ENCODE peak calls at places on chromosomes 2 and 18, in six cellular contexts. Z is IMR-90, H is SK-N-SH, K is H1, C is K562, S is HepG2. L is an unnamed sample.

GRCh38 chr2:98759827-98760625 is 29.1 kb upstream of the MGAT4A start:
- DNase-seq in Z (no peak), H (no peak), K (no peak), C (no peak), S (no peak), L (no peak)

GRCh38 chr2:185335879-185336278 is 402.7 kb upstream of the FSIP2 start:
- DNase-seq in Z (no peak), H (no peak), K (no peak), C (no peak), S (no peak), L (no peak)

GRCh38 chr18:47247833-47248609 is 3.4 kb downstream of the SKOR2 start:
- DNase-seq in Z (no peak), H (peak), K (no peak), C (no peak), S (no peak), L (no peak)

GRCh38 chr18:74479486-74480148 is 16.5 kb upstream of the CNDP2 start:
- DNase-seq in Z (no peak), H (no peak), K (no peak), C (no peak), S (no peak), L (no peak)

GRCh38 chr2:38039111-38039510 is 36.8 kb downstream of the CYP1B1 start:
- DNase-seq in Z (peak), H (no peak), K (no peak), C (no peak), S (no peak), L (no peak)

GRCh38 chr2:224023188-224023587 is 15.9 kb downstream of the SERPINE2 start:
- DNase-seq in Z (peak), H (no peak), K (no peak), C (no peak), S (peak), L (no peak)

GRCh38 chr18:74633652-74634352 is 36.1 kb downstream of the ZNF407 start:
- DNase-seq in Z (peak), H (no peak), K (no peak), C (no peak), S (no peak), L (no peak)

GRCh38 chr18:62279561-62279960 is 45.5 kb upstream of the TNFRSF11A start:
- DNase-seq in Z (no peak), H (no peak), K (no peak), C (no peak), S (no peak), L (no peak)

GRCh38 chr2:20176760-20177159 is 48.2 kb downstream of the SDC1 start:
- DNase-seq in Z (no peak), H (no peak), K (no peak), C (no peak), S (no peak), L (no peak)

GRCh38 chr18:35513181-35513932 is 15.6 kb upstream of the INO80C start:
- DNase-seq in Z (peak), H (no peak), K (no peak), C (no peak), S (no peak), L (no peak)
- TF ChIP-seq RFX5 in Z (no peak), H (no peak), K (no peak), C (no peak), S (no peak), L (no peak)

DNA sequence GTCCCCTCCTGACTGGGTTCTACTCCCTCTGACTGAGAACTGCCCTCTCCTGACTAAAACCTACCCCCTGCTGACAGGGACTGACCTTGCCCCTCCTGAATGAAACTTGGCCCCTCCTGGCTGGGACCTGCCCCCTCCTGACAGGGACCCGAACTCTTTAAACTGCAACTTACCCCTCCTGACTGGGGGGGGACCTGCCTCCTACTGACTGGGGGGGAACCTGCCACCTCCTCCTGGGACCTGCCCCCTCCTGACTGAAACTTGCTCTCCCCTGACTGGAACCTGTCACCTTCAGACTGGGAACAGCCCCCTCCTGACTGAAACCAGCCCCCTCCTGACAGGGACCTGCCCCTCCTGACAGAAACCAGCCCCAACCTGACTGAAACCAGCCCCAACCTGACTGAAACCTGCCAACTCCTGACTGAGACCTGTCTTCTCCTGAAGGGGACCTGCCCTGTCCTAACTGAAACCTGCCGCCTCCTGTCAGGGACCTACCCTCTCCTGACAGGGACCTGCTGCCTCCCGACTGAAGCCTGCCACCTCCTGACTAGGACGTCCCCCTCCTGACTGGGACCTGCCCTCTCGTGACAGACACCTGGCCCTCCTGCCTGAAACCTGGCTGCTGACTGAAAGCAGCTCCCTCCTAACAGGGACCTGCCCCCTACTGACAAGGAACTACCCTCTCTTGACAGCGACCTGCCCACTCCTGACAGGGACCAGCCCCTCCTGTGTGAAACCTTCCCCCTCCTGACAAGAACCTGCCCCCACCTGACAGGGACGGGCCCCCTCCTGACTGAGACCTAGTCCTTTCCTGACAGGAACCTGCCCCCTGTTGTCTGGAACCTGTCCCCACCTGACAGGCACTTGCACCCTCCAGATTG is 87.1 kb downstream of the PXDN start:
- DNase-seq in Z (no peak), H (no peak), K (no peak), C (no peak), S (no peak), L (no peak)
- H3K9ac ChIP-seq in Z (no peak), H (no peak), K (no peak), C (no peak), S (no peak), L (no peak)

GRCh38 chr2:102601730-102602129 is 17.6 kb upstream of the SLC9A2 start:
- DNase-seq in Z (no peak), H (no peak), K (no peak), C (no peak), S (no peak), L (no peak)
- TF ChIP-seq RFX5 in Z (no peak), H (no peak), K (no peak), C (no peak), S (no peak), L (no peak)

GRCh38 chr2:231661422-231662027 is 46.8 kb upstream of the PTMA start:
- DNase-seq in Z (no peak), H (no peak), K (no peak), C (no peak), S (no peak), L (no peak)
- H3K9ac ChIP-seq in Z (peak), H (no peak), K (peak), C (peak), S (no peak), L (peak)

DNA sequence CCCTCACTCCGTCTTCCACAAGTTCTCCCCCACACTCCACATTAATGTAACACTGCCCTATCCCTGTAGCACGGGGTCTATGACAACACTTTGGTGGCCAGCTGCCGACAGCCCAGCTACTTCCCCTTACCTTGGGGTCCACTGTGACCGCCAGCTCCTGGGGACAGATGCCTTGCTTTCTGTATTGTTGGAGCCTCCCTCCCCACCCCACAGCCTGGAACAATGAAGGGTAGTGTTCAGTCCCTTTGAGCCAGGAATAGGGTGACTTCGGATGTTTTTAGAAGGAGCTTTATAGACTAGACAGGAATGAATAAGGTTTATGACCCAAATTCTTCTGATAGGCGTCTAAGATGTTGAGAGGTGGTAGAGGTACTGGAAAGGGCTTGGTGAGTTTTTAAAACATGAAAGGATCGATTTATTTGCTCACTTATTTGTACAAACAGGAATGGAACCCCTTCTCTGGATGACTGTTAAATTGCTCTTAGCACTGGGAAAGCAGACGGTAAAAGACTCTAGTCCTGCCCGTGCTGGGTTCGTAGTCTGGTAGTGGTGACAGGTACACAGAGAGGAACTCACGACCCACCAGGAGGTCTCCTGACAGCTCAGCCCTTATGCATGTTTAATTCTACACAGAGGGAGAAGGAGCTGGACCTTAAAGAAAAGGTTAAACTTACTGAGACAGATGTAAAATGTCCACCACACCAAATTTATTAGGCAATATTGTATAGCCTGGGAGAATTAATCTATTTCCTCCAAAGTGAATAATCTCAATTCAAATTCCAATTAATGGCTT is 90.9 kb downstream of the MYCN start:
- DNase-seq in Z (no peak), H (no peak), K (no peak), C (no peak), S (no peak), L (no peak)
- TF ChIP-seq RFX5 in Z (no peak), H (no peak), K (no peak), C (no peak), S (no peak), L (no peak)

GRCh38 chr18:77130229-77131099 is 2.1 kb downstream of the MBP start:
- DNase-seq in Z (no peak), H (no peak), K (no peak), C (no peak), S (no peak), L (no peak)
- H3K9ac ChIP-seq in Z (no peak), H (no peak), K (no peak), C (no peak), S (peak), L (peak)

GRCh38 chr2:231343988-231344387 is 51.5 kb upstream of the B3GNT7 start:
- DNase-seq in Z (no peak), H (no peak), K (no peak), C (no peak), S (no peak), L (no peak)

GRCh38 chr2:231342111-231342711 is 53.3 kb upstream of the B3GNT7 start:
- DNase-seq in Z (no peak), H (no peak), K (no peak), C (no peak), S (no peak), L (no peak)

GRCh38 chr2:231347081-231347480 is 48.4 kb upstream of the B3GNT7 start:
- DNase-seq in Z (no peak), H (peak), K (no peak), C (no peak), S (no peak), L (no peak)

GRCh38 chr2:231348173-231348572 is 47.3 kb upstream of the B3GNT7 start:
- DNase-seq in Z (no peak), H (no peak), K (no peak), C (no peak), S (peak), L (no peak)

DNA sequence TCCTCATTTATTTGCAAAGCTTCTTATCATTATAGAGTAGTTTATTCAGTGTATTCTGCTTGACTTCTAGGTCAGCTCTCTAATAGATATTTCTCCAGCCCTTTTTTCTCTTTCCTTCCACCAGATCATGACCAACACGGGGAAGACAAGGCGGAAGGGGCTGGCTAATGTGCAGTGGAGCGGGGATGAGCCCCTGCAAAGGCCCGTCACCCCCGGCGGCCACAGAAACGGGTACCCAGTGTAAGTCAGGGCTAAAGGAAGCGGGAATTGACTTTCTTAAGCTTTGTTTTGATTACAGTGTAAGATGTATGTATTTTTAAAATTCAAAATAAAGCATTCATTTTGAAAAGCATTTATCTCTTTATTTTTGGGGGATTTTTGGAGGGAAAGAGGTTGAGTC is 50.7 kb upstream of the B3GNT7 start:
- DNase-seq in Z (no peak), H (no peak), K (no peak), C (no peak), S (no peak), L (no peak)
- TF ChIP-seq RFX5 in Z (no peak), H (no peak), K (no peak), C (no peak), S (no peak), L (no peak)

GRCh38 chr2:227177592-227178336 is 13.3 kb downstream of the COL4A3 start:
- DNase-seq in Z (no peak), H (no peak), K (no peak), C (no peak), S (no peak), L (no peak)

GRCh38 chr2:227180770-227181169 is 16.3 kb downstream of the COL4A3 start:
- DNase-seq in Z (no peak), H (no peak), K (no peak), C (no peak), S (no peak), L (no peak)

GRCh38 chr2:227182765-227183164 is 18.3 kb downstream of the COL4A3 start:
- DNase-seq in Z (no peak), H (no peak), K (no peak), C (no peak), S (no peak), L (no peak)

GRCh38 chr2:227183657-227184367 is 19.4 kb downstream of the COL4A3 start:
- DNase-seq in Z (no peak), H (no peak), K (no peak), C (no peak), S (peak), L (no peak)

DNA sequence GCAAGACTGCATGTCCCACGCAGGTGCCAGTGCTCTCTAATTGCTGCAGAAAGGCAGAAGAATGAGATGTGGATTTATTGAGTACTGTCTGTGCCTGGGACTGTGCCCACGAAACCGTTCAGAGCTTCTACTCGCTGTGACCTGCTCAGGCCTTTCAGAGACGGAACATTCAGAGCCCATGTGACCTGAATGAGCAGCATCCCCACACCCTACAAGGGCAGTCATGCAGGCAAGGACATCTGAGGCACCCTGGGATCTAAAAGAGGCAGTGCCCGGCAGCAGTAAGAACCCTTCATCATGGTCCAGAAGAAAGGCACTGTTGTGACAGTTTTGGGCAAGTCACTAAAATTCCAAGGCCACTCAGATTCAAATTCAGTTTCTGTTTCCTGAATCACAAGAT is 15.9 kb downstream of the COL4A3 start:
- DNase-seq in Z (no peak), H (no peak), K (no peak), C (no peak), S (no peak), L (no peak)
- H3K9ac ChIP-seq in Z (no peak), H (no peak), K (no peak), C (no peak), S (no peak), L (no peak)

GRCh38 chr18:59696311-59697235 is 650 bp downstream of the CCBE1 start:
- DNase-seq in Z (peak), H (no peak), K (no peak), C (no peak), S (no peak), L (no peak)

GRCh38 chr18:59699061-59699460 is 1.8 kb upstream of the CCBE1 start:
- DNase-seq in Z (no peak), H (no peak), K (no peak), C (no peak), S (no peak), L (no peak)

GRCh38 chr18:59695551-59695950 is 1.7 kb downstream of the CCBE1 start:
- DNase-seq in Z (no peak), H (no peak), K (no peak), C (no peak), S (no peak), L (no peak)

GRCh38 chr18:59699750-59700534 is 2.7 kb upstream of the CCBE1 start:
- DNase-seq in Z (no peak), H (peak), K (no peak), C (no peak), S (no peak), L (no peak)

DNA sequence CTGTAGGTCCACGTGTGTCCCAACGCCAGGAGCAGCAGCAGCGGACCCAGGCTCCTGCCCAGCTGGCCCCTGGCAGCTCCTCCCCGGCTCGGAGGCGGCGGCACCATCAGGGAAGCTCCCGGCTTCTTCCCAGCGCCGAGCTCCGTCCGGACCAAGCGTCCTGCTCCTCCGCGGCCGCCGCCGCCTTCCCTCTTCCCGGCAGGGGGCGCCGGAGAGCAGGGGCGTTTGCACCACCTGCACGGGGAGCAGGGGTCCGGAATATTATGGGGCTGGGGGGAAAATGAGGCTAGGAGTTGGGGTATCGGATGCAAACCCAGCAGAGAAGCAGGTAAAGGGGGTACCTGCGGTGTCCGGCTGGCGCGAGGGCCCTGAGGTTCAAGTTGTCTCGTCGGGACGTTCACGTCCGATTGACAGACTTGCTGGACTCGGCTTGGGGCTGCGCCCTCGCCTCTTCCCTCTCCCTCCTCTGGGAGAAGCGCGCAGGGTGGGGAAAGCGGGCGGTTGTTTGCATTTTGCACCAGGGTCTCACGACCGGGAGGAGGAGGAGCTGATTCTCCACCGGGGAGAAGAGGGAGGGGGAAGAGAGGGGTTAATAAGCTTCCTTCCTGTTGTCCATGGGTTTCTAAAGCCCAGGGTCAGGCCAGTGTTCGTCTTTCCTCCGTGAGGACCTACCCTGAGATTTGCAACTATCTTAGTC is at the start of gene CCBE1:
- DNase-seq in Z (peak), H (peak), K (peak), C (peak), S (no peak), L (no peak)
- TF ChIP-seq RFX5 in Z (no peak), H (no peak), K (no peak), C (no peak), S (no peak), L (no peak)